ENCODE peak calls at places on chromosomes 6 and 20, in five cellular contexts. One of them, this sample, is unnamed.

GRCh38 chr6:128841518-128841917 is 41.4 kb upstream of the LAMA2 start:
- DNase-seq in neuronal stem cell: no peak
- DNase-seq in IMR-90: no peak
- DNase-seq in mesendoderm: no peak
- DNase-seq in H1: no peak
- DNase-seq in this sample: no peak

GRCh38 chr6:84549912-84550311 is 214.5 kb downstream of the TBX18 start:
- DNase-seq in IMR-90: no peak
- DNase-seq in neuronal stem cell: no peak
- DNase-seq in mesendoderm: peak; percentile 26
- DNase-seq in H1: no peak
- DNase-seq in this sample: no peak

GRCh38 chr20:49747707-49748524 is 34.2 kb upstream of the B4GALT5 start:
- DNase-seq in mesendoderm: no peak
- DNase-seq in H1: no peak
- DNase-seq in IMR-90: peak; percentile 50
- DNase-seq in neuronal stem cell: no peak
- DNase-seq in this sample: peak; percentile 37

GRCh38 chr6:81309841-81310240 is 442.6 kb downstream of the TENT5A start:
- DNase-seq in IMR-90: peak; percentile 2
- DNase-seq in H1: no peak
- DNase-seq in neuronal stem cell: no peak
- DNase-seq in mesendoderm: no peak
- DNase-seq in this sample: no peak

GRCh38 chr6:31640612-31641011 is 11.8 kb downstream of the BAG6 start:
- DNase-seq in neuronal stem cell: no peak
- DNase-seq in mesendoderm: no peak
- DNase-seq in IMR-90: no peak
- DNase-seq in H1: no peak
- DNase-seq in this sample: no peak

GRCh38 chr6:143843689-143844405 is 709 bp downstream of the LTV1 start:
- DNase-seq in H1: no peak
- DNase-seq in neuronal stem cell: no peak
- DNase-seq in IMR-90: peak; percentile 11
- DNase-seq in mesendoderm: peak; percentile 6
- DNase-seq in this sample: peak; percentile 45

GRCh38 chr6:105900120-105900937 is 185.8 kb upstream of the PRDM1 start:
- DNase-seq in neuronal stem cell: no peak
- DNase-seq in H1: no peak
- DNase-seq in IMR-90: peak; percentile 91
- DNase-seq in mesendoderm: peak; percentile 34
- DNase-seq in this sample: peak; percentile 89

GRCh38 chr20:49210101-49210749 is 9.0 kb upstream of the DDX27 start:
- DNase-seq in mesendoderm: peak; percentile 25
- DNase-seq in H1: no peak
- DNase-seq in neuronal stem cell: no peak
- DNase-seq in IMR-90: no peak
- DNase-seq in this sample: no peak

GRCh38 chr6:41191569-41191968 is 9.4 kb downstream of the TREML2 start:
- DNase-seq in H1: peak; percentile 87
- DNase-seq in IMR-90: no peak
- DNase-seq in mesendoderm: peak; percentile 78
- DNase-seq in neuronal stem cell: no peak
- DNase-seq in this sample: peak; percentile 14

GRCh38 chr6:40874495-40874894 is 164.5 kb downstream of the UNC5CL start:
- DNase-seq in H1: peak; percentile 58
- DNase-seq in IMR-90: no peak
- DNase-seq in neuronal stem cell: no peak
- DNase-seq in mesendoderm: peak; percentile 84
- DNase-seq in this sample: no peak

GRCh38 chr6:158763440-158764187 is 55.6 kb downstream of the EZR start:
- DNase-seq in IMR-90: no peak
- DNase-seq in neuronal stem cell: no peak
- DNase-seq in mesendoderm: no peak
- DNase-seq in H1: no peak
- DNase-seq in this sample: no peak

GRCh38 chr6:158759966-158760617 is 59.1 kb downstream of the EZR start:
- DNase-seq in IMR-90: no peak
- DNase-seq in neuronal stem cell: no peak
- DNase-seq in mesendoderm: no peak
- DNase-seq in H1: no peak
- DNase-seq in this sample: no peak

GRCh38 chr6:158762787-158763439 is 56.3 kb downstream of the EZR start:
- DNase-seq in IMR-90: no peak
- DNase-seq in neuronal stem cell: no peak
- DNase-seq in mesendoderm: peak; percentile 62
- DNase-seq in H1: no peak
- DNase-seq in this sample: no peak

GRCh38 chr6:158760618-158761250 is 58.4 kb downstream of the EZR start:
- DNase-seq in IMR-90: no peak
- DNase-seq in mesendoderm: no peak
- DNase-seq in H1: peak; percentile 53
- DNase-seq in neuronal stem cell: no peak
- DNase-seq in this sample: no peak

GRCh38 chr6:158761746-158762145 is 57.4 kb downstream of the EZR start:
- DNase-seq in IMR-90: no peak
- DNase-seq in H1: no peak
- DNase-seq in mesendoderm: no peak
- DNase-seq in neuronal stem cell: no peak
- DNase-seq in this sample: no peak
- H2AK5ac ChIP-seq in IMR-90: no peak overlapping the region
- H2AK5ac ChIP-seq in H1: no peak overlapping the region
- H2AK5ac ChIP-seq in mesendoderm: no peak overlapping the region
- H2AK5ac ChIP-seq in neuronal stem cell: no peak overlapping the region
- H2AK5ac ChIP-seq in this sample: no peak overlapping the region

GRCh38 chr20:17849111-17849900 is 119.3 kb downstream of the SNX5 start:
- DNase-seq in IMR-90: no peak
- DNase-seq in H1: no peak
- DNase-seq in neuronal stem cell: no peak
- DNase-seq in mesendoderm: no peak
- DNase-seq in this sample: no peak
- H3K4me3 ChIP-seq in IMR-90: no peak overlapping the region
- H3K4me3 ChIP-seq in H1: no peak overlapping the region
- H3K4me3 ChIP-seq in neuronal stem cell: no peak overlapping the region
- H3K4me3 ChIP-seq in mesendoderm: no peak overlapping the region
- H3K4me3 ChIP-seq in this sample: no peak overlapping the region

DNA sequence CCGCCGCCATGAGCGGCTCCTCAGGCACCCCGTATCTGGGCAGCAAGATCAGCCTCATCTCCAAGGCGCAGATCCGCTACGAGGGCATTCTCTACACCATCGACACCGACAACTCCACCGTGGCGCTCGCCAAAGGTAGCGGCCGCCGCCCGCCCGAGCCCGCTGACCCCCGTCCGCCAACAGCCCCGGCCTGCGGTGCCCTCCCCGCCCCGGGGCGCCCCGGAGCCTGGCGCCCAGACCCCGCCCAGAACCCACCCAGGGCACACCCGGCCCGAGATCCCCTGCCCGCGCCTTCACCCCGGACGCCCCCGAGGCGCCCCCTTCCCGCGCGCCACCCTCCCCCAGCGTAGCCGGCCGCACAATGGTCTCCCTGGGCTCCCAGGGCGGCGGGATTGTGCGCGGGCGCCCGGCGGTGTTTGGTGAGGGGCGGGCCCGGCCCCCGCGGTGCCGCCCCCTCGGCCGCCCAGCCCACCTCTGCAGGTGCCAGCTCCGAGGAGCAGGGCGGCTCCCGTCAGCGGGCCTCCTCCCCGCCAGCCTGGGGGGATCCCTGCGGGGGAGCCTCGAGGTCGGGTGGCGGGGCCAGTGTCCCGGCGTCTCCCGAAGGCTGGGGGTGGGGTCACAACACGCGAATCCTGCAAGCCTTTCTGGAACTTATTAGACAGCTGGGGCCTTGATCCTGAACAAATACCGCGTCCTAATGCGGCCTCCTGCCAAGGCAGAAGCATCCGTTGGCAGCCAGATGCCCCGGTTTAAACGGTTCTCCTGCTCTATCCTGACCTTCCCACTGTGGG is 579 bp downstream of the LSM14B start:
- DNase-seq in IMR-90: no peak
- DNase-seq in neuronal stem cell: no peak
- DNase-seq in H1: no peak
- DNase-seq in mesendoderm: no peak
- DNase-seq in this sample: peak; percentile 41
- H3K4ac ChIP-seq in IMR-90: peak overlapping the region; percentile 85
- H3K4ac ChIP-seq in neuronal stem cell: no peak overlapping the region
- H3K4ac ChIP-seq in H1: no peak overlapping the region
- H3K4ac ChIP-seq in mesendoderm: peak overlapping the region; percentile 90
- H3K4ac ChIP-seq in this sample: peak overlapping the region; percentile 83

GRCh38 chr20:41329435-41330342 is 10.9 kb upstream of the LPIN3 start:
- DNase-seq in mesendoderm: peak; percentile 80
- DNase-seq in IMR-90: peak; percentile 99
- DNase-seq in neuronal stem cell: no peak
- DNase-seq in H1: no peak
- DNase-seq in this sample: peak; percentile 99
- H2AK5ac ChIP-seq in mesendoderm: no peak overlapping the region
- H2AK5ac ChIP-seq in IMR-90: peak overlapping the region; percentile 92
- H2AK5ac ChIP-seq in neuronal stem cell: no peak overlapping the region
- H2AK5ac ChIP-seq in H1: no peak overlapping the region
- H2AK5ac ChIP-seq in this sample: peak overlapping the region; percentile 94

DNA sequence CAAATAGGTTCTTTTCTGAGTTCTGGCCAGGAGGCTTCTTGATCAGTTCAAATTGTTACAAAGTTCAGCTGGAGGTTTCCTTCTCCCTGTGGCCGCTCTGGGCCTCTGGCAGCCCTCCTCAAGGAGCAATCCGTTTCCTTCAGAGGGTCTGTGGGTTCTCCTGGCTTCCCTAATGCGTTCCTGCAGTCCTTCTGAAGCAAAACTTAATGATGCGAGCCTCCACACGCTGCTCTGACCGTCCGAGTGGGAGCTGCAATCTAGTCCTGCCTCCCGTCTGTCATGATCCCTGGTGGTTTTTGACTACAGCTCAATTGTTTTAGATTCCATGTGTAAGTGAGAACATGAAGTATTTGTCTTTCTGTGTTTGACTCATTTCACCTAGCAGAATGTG is 8.7 kb downstream of the DEFB132 start:
- DNase-seq in mesendoderm: no peak
- DNase-seq in IMR-90: no peak
- DNase-seq in H1: no peak
- DNase-seq in neuronal stem cell: no peak
- DNase-seq in this sample: no peak
- H3K4me3 ChIP-seq in mesendoderm: no peak overlapping the region
- H3K4me3 ChIP-seq in IMR-90: no peak overlapping the region
- H3K4me3 ChIP-seq in H1: no peak overlapping the region
- H3K4me3 ChIP-seq in neuronal stem cell: no peak overlapping the region
- H3K4me3 ChIP-seq in this sample: no peak overlapping the region

This sample was measured in mesenchymal stem cell.